ENCODE peak calls at places on chromosomes 6 and 20, in six cellular contexts. G, O, N, J, L and Z are unnamed samples.

GRCh38 chr6:133236898-133237297 is 4.3 kb upstream of the EYA4 start:
- DNase-seq in G (peak; percentile 35), O (no peak), N (peak; percentile 27), J (no peak), L (no peak), Z (no peak)

GRCh38 chr6:154937306-154938244 is 57.5 kb upstream of the TIAM2 start:
- DNase-seq in G (peak; percentile 58), O (no peak), N (peak; percentile 56), J (no peak), L (peak; percentile 53), Z (peak; percentile 77)

GRCh38 chr6:64293298-64293697 is 657.7 kb downstream of the PHF3 start:
- DNase-seq in G (peak; percentile 1), O (no peak), N (no peak), J (no peak), L (no peak), Z (no peak)

GRCh38 chr6:86856937-86857563 is 80.3 kb upstream of the HTR1E start:
- DNase-seq in G (peak; percentile 18), O (peak; percentile 72), N (peak; percentile 3), J (peak; percentile 33), L (peak; percentile 71), Z (peak; percentile 4)

GRCh38 chr20:7911586-7912330 is 28.5 kb downstream of the HAO1 start:
- DNase-seq in G (no peak), O (no peak), N (no peak), J (peak; percentile 81), L (no peak), Z (no peak)

GRCh38 chr20:58073945-58074920 is 154.2 kb downstream of the ANKRD60 start:
- DNase-seq in G (peak; percentile 81), O (no peak), N (peak; percentile 72), J (peak; percentile 15), L (no peak), Z (peak; percentile 95)

GRCh38 chr20:47165376-47165865 is 191.1 kb downstream of the ZMYND8 start:
- DNase-seq in G (no peak), O (no peak), N (no peak), J (no peak), L (no peak), Z (no peak)

GRCh38 chr20:47400685-47401084 is 44.2 kb upstream of the ZMYND8 start:
- DNase-seq in G (no peak), O (no peak), N (no peak), J (no peak), L (no peak), Z (no peak)

GRCh38 chr6:135522975-135523692 is 25.6 kb upstream of the AHI1 start:
- DNase-seq in G (peak; percentile 30), O (peak; percentile 47), N (no peak), J (no peak), L (no peak), Z (peak; percentile 26)

GRCh38 chr20:58637466-58638198 is 13.5 kb upstream of the STX16 start:
- DNase-seq in G (no peak), O (no peak), N (no peak), J (no peak), L (no peak), Z (no peak)

GRCh38 chr6:158661156-158661555 is 11.3 kb downstream of the SYTL3 start:
- DNase-seq in G (no peak), O (no peak), N (no peak), J (no peak), L (no peak), Z (no peak)

GRCh38 chr6:52802806-52803205 is 810 bp downstream of the GSTA1 start:
- DNase-seq in G (no peak), O (no peak), N (no peak), J (no peak), L (no peak), Z (no peak)

GRCh38 chr6:110609101-110609500 is 132.7 kb upstream of the SLC22A16 start:
- DNase-seq in G (no peak), O (no peak), N (no peak), J (no peak), L (no peak), Z (no peak)

GRCh38 chr6:70394518-70395300 is 18.6 kb upstream of the FAM135A start:
- DNase-seq in G (no peak), O (peak; percentile 42), N (no peak), J (no peak), L (no peak), Z (no peak)

GRCh38 chr20:62854121-62854520 is 7.5 kb downstream of the TCFL5 start:
- DNase-seq in G (no peak), O (no peak), N (no peak), J (no peak), L (no peak), Z (peak; percentile 26)

GRCh38 chr20:6831461-6831860 is 64.0 kb downstream of the BMP2 start:
- DNase-seq in G (no peak), O (no peak), N (no peak), J (no peak), L (no peak), Z (no peak)

GRCh38 chr6:11093065-11093590 is 506 bp upstream of the SMIM13 start:
- DNase-seq in G (peak; percentile 46), O (peak; percentile 62), N (peak; percentile 38), J (no peak), L (no peak), Z (peak; percentile 93)

GRCh38 chr6:95325858-95326257 is 251.5 kb upstream of the MANEA start:
- DNase-seq in G (peak; percentile 63), O (no peak), N (peak; percentile 49), J (peak; percentile 36), L (no peak), Z (no peak)

GRCh38 chr6:31094389-31094881 is 17.9 kb downstream of the C6orf15 start:
- DNase-seq in G (no peak), O (no peak), N (no peak), J (peak; percentile 17), L (no peak), Z (no peak)

GRCh38 chr6:30754631-30755030 is 10.3 kb upstream of the IER3 start:
- DNase-seq in G (peak; percentile 88), O (no peak), N (peak; percentile 84), J (peak; percentile 86), L (no peak), Z (peak; percentile 87)

GRCh38 chr20:45361794-45362193 is 1.2 kb upstream of the SYS1 start:
- DNase-seq in G (no peak), O (no peak), N (no peak), J (no peak), L (no peak), Z (no peak)

GRCh38 chr6:32195902-32196681 is 3.6 kb upstream of the GPSM3 start:
- DNase-seq in G (peak; percentile 91), O (peak; percentile 91), N (peak; percentile 85), J (peak; percentile 79), L (peak; percentile 93), Z (peak; percentile 93)

GRCh38 chr20:50172347-50173013 is 18.1 kb upstream of the CEBPB start:
- DNase-seq in G (peak; percentile 66), O (peak; percentile 91), N (peak; percentile 55), J (peak; percentile 79), L (peak; percentile 90), Z (peak; percentile 97)

GRCh38 chr20:37901667-37902503 is 1.0 kb upstream of the VSTM2L start:
- DNase-seq in G (peak; percentile 72), O (peak; percentile 63), N (peak; percentile 64), J (peak; percentile 62), L (peak; percentile 82), Z (peak; percentile 96)

GRCh38 chr6:131807644-131808459 is at the start of gene ENPP1:
- DNase-seq in G (peak; percentile 69), O (peak; percentile 76), N (peak; percentile 47), J (peak; percentile 39), L (peak; percentile 83), Z (peak; percentile 96)

GRCh38 chr20:38190166-38190565 is 25.1 kb upstream of the TGM2 start:
- DNase-seq in G (no peak), O (no peak), N (no peak), J (no peak), L (no peak), Z (no peak)

GRCh38 chr6:105669232-105669631 is 266.4 kb upstream of the PREP start:
- DNase-seq in G (no peak), O (no peak), N (no peak), J (no peak), L (no peak), Z (no peak)
- H2AFZ ChIP-seq in G (no peak overlapping the region), O (no peak overlapping the region), N (no peak overlapping the region), J (no peak overlapping the region), L (no peak overlapping the region), Z (no peak overlapping the region)

DNA sequence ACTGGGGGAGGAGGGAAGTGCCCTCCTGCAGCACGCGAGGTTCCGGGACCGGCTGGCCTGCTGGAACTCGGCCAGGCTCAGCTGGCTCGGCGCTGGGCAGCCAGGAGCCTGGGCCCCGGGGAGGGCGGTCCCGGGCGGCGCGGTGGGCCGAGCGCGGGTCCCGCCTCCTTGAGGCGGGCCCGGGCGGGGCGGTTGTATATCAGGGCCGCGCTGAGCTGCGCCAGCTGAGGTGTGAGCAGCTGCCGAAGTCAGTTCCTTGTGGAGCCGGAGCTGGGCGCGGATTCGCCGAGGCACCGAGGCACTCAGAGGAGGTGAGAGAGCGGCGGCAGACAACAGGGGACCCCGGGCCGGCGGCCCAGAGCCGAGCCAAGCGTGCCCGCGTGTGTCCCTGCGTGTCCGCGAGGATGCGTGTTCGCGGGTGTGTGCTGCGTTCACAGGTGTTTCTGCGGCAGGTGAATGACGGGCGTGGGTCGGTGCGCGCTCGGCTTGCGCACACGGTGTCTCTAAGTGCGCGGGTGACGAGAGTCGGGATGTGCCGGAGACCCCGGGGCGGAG is at the start of gene CDKN1A:
- DNase-seq in G (peak; percentile 87), O (peak; percentile 97), N (peak; percentile 78), J (peak; percentile 94), L (peak; percentile 97), Z (peak; percentile 93)
- H3K9me3 ChIP-seq in G (no peaks in the 10 kb centered on the region), O (no peaks in the 10 kb centered on the region), N (no peaks in the 10 kb centered on the region), J (no peaks in the 10 kb centered on the region), L (no peaks in the 10 kb centered on the region), Z (no peaks in the 10 kb centered on the region)

DNA sequence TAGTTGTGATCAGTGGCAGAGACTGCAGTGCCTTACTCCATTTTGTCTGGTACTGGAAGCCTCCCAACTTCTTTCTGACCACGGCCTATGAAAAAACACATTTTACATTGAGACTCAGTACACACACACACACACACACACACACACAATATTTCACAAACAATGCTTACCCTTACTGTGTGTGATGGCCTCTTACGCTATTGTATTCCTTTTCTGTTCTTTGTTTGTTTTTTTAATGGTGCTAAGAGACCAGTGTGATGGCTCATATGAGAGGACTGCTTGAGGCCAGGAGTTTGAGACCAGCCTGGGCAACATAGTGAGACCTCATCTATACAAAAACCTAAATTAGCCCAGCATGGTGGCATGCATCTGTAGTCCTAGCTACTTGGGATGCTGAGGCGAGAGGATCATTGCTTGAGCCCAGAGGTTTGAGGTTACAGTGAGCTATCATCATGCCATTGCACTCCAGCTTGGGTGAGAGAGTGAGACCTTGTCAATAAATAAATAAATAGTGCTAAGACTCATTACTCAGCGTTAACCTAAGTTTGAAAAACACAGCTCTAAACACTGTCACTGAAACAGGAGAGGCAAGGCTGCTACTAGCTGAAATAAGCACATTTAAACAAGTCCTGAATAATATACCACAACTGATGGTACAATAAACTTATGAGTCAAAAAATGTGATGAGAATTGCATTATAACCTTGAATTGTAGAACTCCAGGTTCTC is 13.7 kb upstream of the RNF8 start:
- DNase-seq in G (no peak), O (no peak), N (no peak), J (no peak), L (no peak), Z (no peak)
- H2AFZ ChIP-seq in G (no peak overlapping the region), O (no peak overlapping the region), N (no peak overlapping the region), J (no peak overlapping the region), L (no peak overlapping the region), Z (no peak overlapping the region)

DNA sequence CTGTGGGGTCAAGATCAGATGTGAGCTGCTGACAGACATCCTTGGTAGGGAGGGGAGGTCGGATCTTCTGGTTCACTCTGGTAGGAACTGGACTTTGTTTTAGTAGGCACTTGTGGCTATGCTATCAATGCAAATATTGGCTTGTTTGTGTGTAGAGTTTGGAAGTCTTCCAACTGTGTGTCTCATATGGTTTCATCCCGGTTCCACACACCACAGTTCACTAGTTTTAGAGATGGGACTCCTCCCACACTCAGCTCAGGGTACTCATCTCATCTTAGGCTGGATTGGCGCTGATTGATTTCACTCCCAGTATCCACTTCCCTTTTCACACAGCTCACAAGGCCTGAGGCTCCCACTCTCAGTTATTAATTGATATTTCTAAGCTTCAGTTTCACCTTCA is 161.3 kb downstream of the THBS2 start:
- DNase-seq in G (peak; percentile 39), O (no peak), N (no peak), J (no peak), L (no peak), Z (peak; percentile 41)
- H3K9me3 ChIP-seq in G (no peaks in the 10 kb centered on the region), O (peaks cover 3% of the 10 kb centered on the region), N (peaks cover 9% of the 10 kb centered on the region), J (peaks cover 13% of the 10 kb centered on the region), L (peaks cover 3% of the 10 kb centered on the region), Z (peaks cover 6% of the 10 kb centered on the region)